ENCODE peak calls at places on chromosomes 2 and 18, in five cellular contexts. F, N, E, G and K are unnamed samples.

GRCh38 chr2:97758131-97758705 is 44.8 kb downstream of the ZAP70 start:
- DNase-seq in F (no peak), E (no peak), G (no peak), N (no peak), K (no peak)

GRCh38 chr2:110106642-110107041 is 9.0 kb downstream of the MALL start:
- DNase-seq in F (no peak), E (no peak), N (no peak), G (no peak), K (no peak)

GRCh38 chr2:6922201-6922656 is 5.0 kb downstream of the RNF144A start:
- DNase-seq in G (no peak), F (no peak), N (no peak), E (no peak), K (no peak)

GRCh38 chr2:26442707-26443106 is 35.2 kb downstream of the OTOF start:
- DNase-seq in N (no peak), E (no peak), F (no peak), G (no peak), K (no peak)

GRCh38 chr2:222568866-222569265 is 87.0 kb downstream of the FARSB start:
- DNase-seq in F (no peak), E (no peak), N (peak), G (no peak), K (no peak)

GRCh38 chr18:6414723-6415362 is at the start of gene L3MBTL4:
- DNase-seq in G (no peak), F (no peak), N (no peak), E (no peak), K (no peak)

GRCh38 chr2:18432999-18433398 is 127.5 kb downstream of the RDH14 start:
- DNase-seq in F (no peak), N (no peak), G (no peak), E (no peak), K (peak)

GRCh38 chr2:10256525-10257031 is 46.1 kb upstream of the HPCAL1 start:
- DNase-seq in N (no peak), E (no peak), F (no peak), G (no peak), K (no peak)

GRCh38 chr2:196290569-196290968 is 119.2 kb upstream of the STK17B start:
- DNase-seq in G (no peak), F (no peak), E (no peak), N (no peak), K (no peak)